ENCODE peak calls at places on chromosomes 2 and 18, in ten cellular contexts. J, S, E, G, K, U, P, B, X and F are unnamed samples.

GRCh38 chr2:33104726-33105125 is 158.0 kb downstream of the LTBP1 start:
- DNase-seq in J (no peak), S (no peak), E (peak; percentile 77), G (peak; percentile 66), K (no peak), U (no peak), P (peak; percentile 61), B (peak; percentile 28), X (no peak), F (peak; percentile 50)

GRCh38 chr2:190698895-190699294 is 50.0 kb downstream of the NAB1 start:
- DNase-seq in J (no peak), S (no peak), E (no peak), G (no peak), K (no peak), U (no peak), P (peak; percentile 44), B (no peak), X (no peak), F (no peak)

GRCh38 chr2:190927257-190927656 is 46.6 kb downstream of the GLS start:
- DNase-seq in J (no peak), S (no peak), E (no peak), G (no peak), K (no peak), U (no peak), P (peak; percentile 36), B (no peak), X (no peak), F (no peak)

GRCh38 chr2:26846334-26846863 is 1.5 kb upstream of the DPYSL5 start:
- DNase-seq in J (peak; percentile 57), S (peak; percentile 88), E (peak; percentile 58), G (peak; percentile 85), K (peak; percentile 45), U (peak; percentile 74), P (peak; percentile 84), B (peak; percentile 64), X (peak; percentile 80), F (peak; percentile 66)

GRCh38 chr2:99410276-99410675 is 73.1 kb downstream of the EIF5B start:
- DNase-seq in J (no peak), S (no peak), E (no peak), G (no peak), K (no peak), U (no peak), P (no peak), B (no peak), X (no peak), F (no peak)

GRCh38 chr18:58532298-58532697 is 96.6 kb downstream of the ALPK2 start:
- DNase-seq in J (no peak), S (no peak), E (no peak), G (peak; percentile 12), K (no peak), U (no peak), P (no peak), B (no peak), X (no peak), F (no peak)

GRCh38 chr2:10071595-10071994 is 8.6 kb downstream of the CYS1 start:
- DNase-seq in J (no peak), S (no peak), E (no peak), G (no peak), K (no peak), U (peak; percentile 66), P (no peak), B (no peak), X (no peak), F (no peak)

GRCh38 chr2:18824317-18824716 is 234.9 kb upstream of the NT5C1B start:
- DNase-seq in J (peak; percentile 67), S (no peak), E (no peak), G (no peak), K (no peak), U (no peak), P (no peak), B (no peak), X (no peak), F (no peak)

GRCh38 chr2:18514838-18515461 is 45.5 kb downstream of the RDH14 start:
- DNase-seq in J (no peak), S (no peak), E (no peak), G (no peak), K (no peak), U (no peak), P (no peak), B (no peak), X (no peak), F (no peak)

DNA sequence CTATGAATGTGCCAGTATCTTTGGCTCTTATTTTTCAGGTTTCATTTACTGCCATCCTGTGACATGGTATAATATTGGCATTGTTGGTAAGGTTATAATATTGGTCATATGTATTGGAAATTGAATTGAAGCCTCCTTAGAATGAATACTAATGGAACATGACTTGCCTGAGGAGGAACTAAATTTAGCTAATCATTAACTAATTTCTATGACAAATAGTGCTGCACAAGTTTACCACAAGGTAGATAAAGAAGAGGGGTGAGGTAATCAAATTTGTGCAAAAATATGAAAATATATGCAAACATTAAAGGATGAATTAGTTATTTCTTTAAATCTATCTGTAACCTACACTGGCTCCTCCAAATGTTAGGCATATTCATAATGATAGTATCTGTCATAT is 43.2 kb upstream of the ORC2 start:
- DNase-seq in J (no peak), S (no peak), E (no peak), G (no peak), K (no peak), U (no peak), P (no peak), B (no peak), X (no peak), F (no peak)
- H3K4me3 ChIP-seq in J (no peak overlapping the region), S (no peak overlapping the region), E (no peak overlapping the region), G (no peak overlapping the region), K (no peak overlapping the region), U (no peak overlapping the region), P (no peak overlapping the region), B (no peak overlapping the region), X (no peak overlapping the region), F (no peak overlapping the region)

GRCh38 chr2:234161932-234162331 is 111.4 kb downstream of the SPP2 start:
- DNase-seq in J (no peak), S (no peak), E (no peak), G (peak; percentile 37), K (no peak), U (no peak), P (no peak), B (no peak), X (no peak), F (no peak)

GRCh38 chr2:234158189-234158588 is 107.7 kb downstream of the SPP2 start:
- DNase-seq in J (no peak), S (no peak), E (no peak), G (no peak), K (no peak), U (no peak), P (no peak), B (no peak), X (no peak), F (no peak)

GRCh38 chr2:234158812-234159211 is 108.3 kb downstream of the SPP2 start:
- DNase-seq in J (no peak), S (no peak), E (no peak), G (peak; percentile 73), K (no peak), U (no peak), P (no peak), B (no peak), X (no peak), F (no peak)

DNA sequence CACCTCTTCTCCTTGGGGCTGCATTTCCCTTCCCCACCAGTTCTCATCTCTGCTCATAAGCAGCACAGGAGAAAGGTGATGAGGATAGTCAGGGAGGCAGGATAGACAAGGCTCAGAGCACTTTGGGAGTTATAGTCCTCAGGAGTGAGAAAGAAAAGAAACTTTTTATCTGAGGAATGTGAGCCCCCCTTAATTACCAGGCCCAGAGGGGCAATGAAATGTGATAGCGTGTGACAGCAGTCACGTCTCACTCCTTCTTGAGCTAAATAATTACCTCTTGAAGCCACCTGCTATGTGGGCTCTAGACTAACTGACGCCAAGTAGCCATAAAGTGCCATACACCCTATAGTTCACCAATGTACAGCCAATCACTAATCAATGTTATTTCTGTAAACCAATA is 105.8 kb downstream of the SPP2 start:
- DNase-seq in J (no peak), S (no peak), E (no peak), G (no peak), K (no peak), U (no peak), P (no peak), B (no peak), X (no peak), F (no peak)
- H3K9me3 ChIP-seq in J (peaks cover 22% of the 10 kb centered on the region), S (no peaks in the 10 kb centered on the region), E (no peaks in the 10 kb centered on the region), G (no peaks in the 10 kb centered on the region), K (no peaks in the 10 kb centered on the region), U (no peaks in the 10 kb centered on the region), P (no peaks in the 10 kb centered on the region), B (no peaks in the 10 kb centered on the region), X (no peaks in the 10 kb centered on the region), F (no peaks in the 10 kb centered on the region)

GRCh38 chr18:35625232-35625631 is 43.7 kb downstream of the GALNT1 start:
- DNase-seq in J (no peak), S (no peak), E (no peak), G (no peak), K (no peak), U (no peak), P (no peak), B (no peak), X (no peak), F (no peak)
- H3K4me3 ChIP-seq in J (no peak overlapping the region), S (no peak overlapping the region), E (no peak overlapping the region), G (no peak overlapping the region), K (no peak overlapping the region), U (no peak overlapping the region), P (no peak overlapping the region), B (no peak overlapping the region), X (no peak overlapping the region), F (no peak overlapping the region)

GRCh38 chr2:4782647-4783046 is 909.5 kb upstream of the SOX11 start:
- DNase-seq in J (no peak), S (no peak), E (no peak), G (no peak), K (no peak), U (no peak), P (no peak), B (no peak), X (no peak), F (no peak)
- H3K9me3 ChIP-seq in J (no peaks in the 10 kb centered on the region), S (no peaks in the 10 kb centered on the region), E (no peaks in the 10 kb centered on the region), G (peaks cover 11% of the 10 kb centered on the region), K (peaks cover 4% of the 10 kb centered on the region), U (no peaks in the 10 kb centered on the region), P (no peaks in the 10 kb centered on the region), B (peaks cover 12% of the 10 kb centered on the region), X (peaks cover 8% of the 10 kb centered on the region), F (no peaks in the 10 kb centered on the region)